ENCODE peak calls at places on chromosomes 12 and 14, in seven cellular contexts. One of them, this sample, is unnamed.

GRCh38 chr12:96237465-96238077 is 43.4 kb downstream of the ELK3 start:
- DNase-seq in activated CD4-positive, alpha-beta memory T cell treated with anti-CD3 and anti-CD28 coated beads, Interleukin-2, amount 10 ng/mL, durations not matched to agents 7 days and 5 days: peak
- DNase-seq in Daoy: peak
- DNase-seq in KG1: peak
- DNase-seq in left cardiac atrium: peak
- DNase-seq in HuH-7.5: no peak
- DNase-seq in T-helper 22 cell: peak
- DNase-seq in this sample: no peak

GRCh38 chr12:57864811-57865751 is 18.6 kb upstream of the CTDSP2 start:
- DNase-seq in activated CD4-positive, alpha-beta memory T cell treated with anti-CD3 and anti-CD28 coated beads, Interleukin-2, amount 10 ng/mL, durations not matched to agents 7 days and 5 days: peak
- DNase-seq in Daoy: peak
- DNase-seq in KG1: no peak
- DNase-seq in left cardiac atrium: peak
- DNase-seq in HuH-7.5: peak
- DNase-seq in T-helper 22 cell: peak
- DNase-seq in this sample: no peak

GRCh38 chr12:8709124-8709830 is 11.5 kb downstream of the RIMKLB start:
- DNase-seq in activated CD4-positive, alpha-beta memory T cell treated with anti-CD3 and anti-CD28 coated beads, Interleukin-2, amount 10 ng/mL, durations not matched to agents 7 days and 5 days: no peak
- DNase-seq in Daoy: peak
- DNase-seq in KG1: no peak
- DNase-seq in left cardiac atrium: no peak
- DNase-seq in HuH-7.5: no peak
- DNase-seq in T-helper 22 cell: no peak
- DNase-seq in this sample: no peak

GRCh38 chr14:96735509-96735908 is 61.7 kb upstream of the VRK1 start:
- DNase-seq in activated CD4-positive, alpha-beta memory T cell treated with anti-CD3 and anti-CD28 coated beads, Interleukin-2, amount 10 ng/mL, durations not matched to agents 7 days and 5 days: no peak
- DNase-seq in Daoy: peak
- DNase-seq in KG1: no peak
- DNase-seq in left cardiac atrium: no peak
- DNase-seq in HuH-7.5: no peak
- DNase-seq in T-helper 22 cell: no peak
- DNase-seq in this sample: peak

GRCh38 chr12:65881348-65881961 is 57.2 kb downstream of the HMGA2 start:
- DNase-seq in activated CD4-positive, alpha-beta memory T cell treated with anti-CD3 and anti-CD28 coated beads, Interleukin-2, amount 10 ng/mL, durations not matched to agents 7 days and 5 days: no peak
- DNase-seq in Daoy: no peak
- DNase-seq in KG1: no peak
- DNase-seq in left cardiac atrium: peak
- DNase-seq in HuH-7.5: no peak
- DNase-seq in T-helper 22 cell: no peak
- DNase-seq in this sample: no peak

GRCh38 chr12:11771356-11771755 is 121.9 kb downstream of the ETV6 start:
- DNase-seq in activated CD4-positive, alpha-beta memory T cell treated with anti-CD3 and anti-CD28 coated beads, Interleukin-2, amount 10 ng/mL, durations not matched to agents 7 days and 5 days: no peak
- DNase-seq in Daoy: no peak
- DNase-seq in KG1: no peak
- DNase-seq in left cardiac atrium: no peak
- DNase-seq in HuH-7.5: no peak
- DNase-seq in T-helper 22 cell: no peak
- DNase-seq in this sample: no peak

GRCh38 chr12:43551271-43551970 is 582 bp downstream of the ADAMTS20 start:
- DNase-seq in activated CD4-positive, alpha-beta memory T cell treated with anti-CD3 and anti-CD28 coated beads, Interleukin-2, amount 10 ng/mL, durations not matched to agents 7 days and 5 days: no peak
- DNase-seq in Daoy: no peak
- DNase-seq in KG1: no peak
- DNase-seq in left cardiac atrium: no peak
- DNase-seq in HuH-7.5: no peak
- DNase-seq in T-helper 22 cell: no peak
- DNase-seq in this sample: no peak

GRCh38 chr14:90409209-90409730 is 12.4 kb downstream of the CALM1 start:
- DNase-seq in activated CD4-positive, alpha-beta memory T cell treated with anti-CD3 and anti-CD28 coated beads, Interleukin-2, amount 10 ng/mL, durations not matched to agents 7 days and 5 days: no peak
- DNase-seq in Daoy: peak
- DNase-seq in KG1: no peak
- DNase-seq in left cardiac atrium: peak
- DNase-seq in HuH-7.5: no peak
- DNase-seq in T-helper 22 cell: no peak
- DNase-seq in this sample: no peak

GRCh38 chr14:89096946-89097345 is 272.5 kb downstream of the TTC8 start:
- DNase-seq in activated CD4-positive, alpha-beta memory T cell treated with anti-CD3 and anti-CD28 coated beads, Interleukin-2, amount 10 ng/mL, durations not matched to agents 7 days and 5 days: no peak
- DNase-seq in Daoy: no peak
- DNase-seq in KG1: no peak
- DNase-seq in left cardiac atrium: no peak
- DNase-seq in HuH-7.5: no peak
- DNase-seq in T-helper 22 cell: no peak
- DNase-seq in this sample: no peak

GRCh38 chr12:122031342-122032216 is 9.9 kb downstream of the BCL7A start:
- DNase-seq in activated CD4-positive, alpha-beta memory T cell treated with anti-CD3 and anti-CD28 coated beads, Interleukin-2, amount 10 ng/mL, durations not matched to agents 7 days and 5 days: peak
- DNase-seq in Daoy: peak
- DNase-seq in KG1: peak
- DNase-seq in left cardiac atrium: peak
- DNase-seq in HuH-7.5: peak
- DNase-seq in T-helper 22 cell: no peak
- DNase-seq in this sample: no peak

GRCh38 chr12:95195122-95195521 is 22.1 kb downstream of the FGD6 start:
- DNase-seq in activated CD4-positive, alpha-beta memory T cell treated with anti-CD3 and anti-CD28 coated beads, Interleukin-2, amount 10 ng/mL, durations not matched to agents 7 days and 5 days: no peak
- DNase-seq in Daoy: no peak
- DNase-seq in KG1: no peak
- DNase-seq in left cardiac atrium: no peak
- DNase-seq in HuH-7.5: no peak
- DNase-seq in T-helper 22 cell: no peak
- DNase-seq in this sample: peak

GRCh38 chr14:104596927-104597351 is 7.6 kb downstream of the TMEM179 start:
- DNase-seq in activated CD4-positive, alpha-beta memory T cell treated with anti-CD3 and anti-CD28 coated beads, Interleukin-2, amount 10 ng/mL, durations not matched to agents 7 days and 5 days: no peak
- DNase-seq in Daoy: no peak
- DNase-seq in KG1: no peak
- DNase-seq in left cardiac atrium: peak
- DNase-seq in HuH-7.5: no peak
- DNase-seq in T-helper 22 cell: no peak
- DNase-seq in this sample: no peak

GRCh38 chr14:37493606-37494005 is 101.4 kb downstream of the FOXA1 start:
- DNase-seq in activated CD4-positive, alpha-beta memory T cell treated with anti-CD3 and anti-CD28 coated beads, Interleukin-2, amount 10 ng/mL, durations not matched to agents 7 days and 5 days: no peak
- DNase-seq in Daoy: no peak
- DNase-seq in KG1: no peak
- DNase-seq in left cardiac atrium: no peak
- DNase-seq in HuH-7.5: no peak
- DNase-seq in T-helper 22 cell: no peak
- DNase-seq in this sample: no peak

GRCh38 chr14:22556021-22556989 is 32.7 kb downstream of the DAD1 start:
- DNase-seq in activated CD4-positive, alpha-beta memory T cell treated with anti-CD3 and anti-CD28 coated beads, Interleukin-2, amount 10 ng/mL, durations not matched to agents 7 days and 5 days: peak
- DNase-seq in Daoy: peak
- DNase-seq in KG1: peak
- DNase-seq in left cardiac atrium: peak
- DNase-seq in HuH-7.5: no peak
- DNase-seq in T-helper 22 cell: peak
- DNase-seq in this sample: no peak

GRCh38 chr14:23727566-23728335 is 91.6 kb downstream of the DHRS2 start:
- DNase-seq in activated CD4-positive, alpha-beta memory T cell treated with anti-CD3 and anti-CD28 coated beads, Interleukin-2, amount 10 ng/mL, durations not matched to agents 7 days and 5 days: no peak
- DNase-seq in Daoy: peak
- DNase-seq in KG1: peak
- DNase-seq in left cardiac atrium: no peak
- DNase-seq in HuH-7.5: peak
- DNase-seq in T-helper 22 cell: no peak
- DNase-seq in this sample: no peak

GRCh38 chr12:39145175-39145999 is 240.0 kb upstream of the CPNE8 start:
- DNase-seq in activated CD4-positive, alpha-beta memory T cell treated with anti-CD3 and anti-CD28 coated beads, Interleukin-2, amount 10 ng/mL, durations not matched to agents 7 days and 5 days: peak
- DNase-seq in Daoy: peak
- DNase-seq in KG1: no peak
- DNase-seq in left cardiac atrium: peak
- DNase-seq in HuH-7.5: no peak
- DNase-seq in T-helper 22 cell: no peak
- DNase-seq in this sample: no peak

GRCh38 chr14:68255697-68256178 is 436.2 kb downstream of the RAD51B start:
- DNase-seq in activated CD4-positive, alpha-beta memory T cell treated with anti-CD3 and anti-CD28 coated beads, Interleukin-2, amount 10 ng/mL, durations not matched to agents 7 days and 5 days: no peak
- DNase-seq in Daoy: peak
- DNase-seq in KG1: no peak
- DNase-seq in left cardiac atrium: no peak
- DNase-seq in HuH-7.5: no peak
- DNase-seq in T-helper 22 cell: no peak
- DNase-seq in this sample: no peak

GRCh38 chr14:23097786-23098185 is 2.5 kb downstream of the C14orf119 start:
- DNase-seq in activated CD4-positive, alpha-beta memory T cell treated with anti-CD3 and anti-CD28 coated beads, Interleukin-2, amount 10 ng/mL, durations not matched to agents 7 days and 5 days: no peak
- DNase-seq in Daoy: no peak
- DNase-seq in KG1: no peak
- DNase-seq in left cardiac atrium: no peak
- DNase-seq in HuH-7.5: no peak
- DNase-seq in T-helper 22 cell: no peak
- DNase-seq in this sample: no peak

GRCh38 chr14:51561141-51561540 is 90.6 kb upstream of the FRMD6 start:
- DNase-seq in activated CD4-positive, alpha-beta memory T cell treated with anti-CD3 and anti-CD28 coated beads, Interleukin-2, amount 10 ng/mL, durations not matched to agents 7 days and 5 days: no peak
- DNase-seq in Daoy: no peak
- DNase-seq in KG1: no peak
- DNase-seq in left cardiac atrium: no peak
- DNase-seq in HuH-7.5: no peak
- DNase-seq in T-helper 22 cell: no peak
- DNase-seq in this sample: no peak

GRCh38 chr12:124524231-124524925 is 43.0 kb downstream of the NCOR2 start:
- DNase-seq in activated CD4-positive, alpha-beta memory T cell treated with anti-CD3 and anti-CD28 coated beads, Interleukin-2, amount 10 ng/mL, durations not matched to agents 7 days and 5 days: no peak
- DNase-seq in Daoy: peak
- DNase-seq in KG1: no peak
- DNase-seq in left cardiac atrium: no peak
- DNase-seq in HuH-7.5: no peak
- DNase-seq in T-helper 22 cell: no peak
- DNase-seq in this sample: no peak

GRCh38 chr12:81992461-81992860 is 233.3 kb upstream of the PPFIA2 start:
- DNase-seq in activated CD4-positive, alpha-beta memory T cell treated with anti-CD3 and anti-CD28 coated beads, Interleukin-2, amount 10 ng/mL, durations not matched to agents 7 days and 5 days: peak
- DNase-seq in Daoy: no peak
- DNase-seq in KG1: no peak
- DNase-seq in left cardiac atrium: no peak
- DNase-seq in HuH-7.5: no peak
- DNase-seq in T-helper 22 cell: no peak
- DNase-seq in this sample: no peak

GRCh38 chr12:129558036-129558435 is 345.8 kb downstream of the TMEM132D start:
- DNase-seq in activated CD4-positive, alpha-beta memory T cell treated with anti-CD3 and anti-CD28 coated beads, Interleukin-2, amount 10 ng/mL, durations not matched to agents 7 days and 5 days: no peak
- DNase-seq in Daoy: peak
- DNase-seq in KG1: no peak
- DNase-seq in left cardiac atrium: no peak
- DNase-seq in HuH-7.5: no peak
- DNase-seq in T-helper 22 cell: no peak
- DNase-seq in this sample: no peak

GRCh38 chr12:131555197-131555820 is 155.6 kb upstream of the SFSWAP start:
- DNase-seq in activated CD4-positive, alpha-beta memory T cell treated with anti-CD3 and anti-CD28 coated beads, Interleukin-2, amount 10 ng/mL, durations not matched to agents 7 days and 5 days: no peak
- DNase-seq in Daoy: peak
- DNase-seq in KG1: no peak
- DNase-seq in left cardiac atrium: no peak
- DNase-seq in HuH-7.5: no peak
- DNase-seq in T-helper 22 cell: no peak
- DNase-seq in this sample: no peak

GRCh38 chr12:69036999-69037398 is 104.0 kb upstream of the CPM start:
- DNase-seq in activated CD4-positive, alpha-beta memory T cell treated with anti-CD3 and anti-CD28 coated beads, Interleukin-2, amount 10 ng/mL, durations not matched to agents 7 days and 5 days: no peak
- DNase-seq in Daoy: no peak
- DNase-seq in KG1: no peak
- DNase-seq in left cardiac atrium: no peak
- DNase-seq in HuH-7.5: no peak
- DNase-seq in T-helper 22 cell: no peak
- DNase-seq in this sample: no peak

GRCh38 chr12:27463826-27464554 is 17.5 kb downstream of the SMCO2 start:
- DNase-seq in activated CD4-positive, alpha-beta memory T cell treated with anti-CD3 and anti-CD28 coated beads, Interleukin-2, amount 10 ng/mL, durations not matched to agents 7 days and 5 days: no peak
- DNase-seq in Daoy: peak
- DNase-seq in KG1: no peak
- DNase-seq in left cardiac atrium: peak
- DNase-seq in HuH-7.5: no peak
- DNase-seq in T-helper 22 cell: no peak
- DNase-seq in this sample: no peak

GRCh38 chr14:30620178-30620577 is 1.9 kb upstream of the SCFD1 start:
- DNase-seq in activated CD4-positive, alpha-beta memory T cell treated with anti-CD3 and anti-CD28 coated beads, Interleukin-2, amount 10 ng/mL, durations not matched to agents 7 days and 5 days: no peak
- DNase-seq in Daoy: peak
- DNase-seq in KG1: no peak
- DNase-seq in left cardiac atrium: no peak
- DNase-seq in HuH-7.5: no peak
- DNase-seq in T-helper 22 cell: no peak
- DNase-seq in this sample: no peak

GRCh38 chr14:75132374-75133086 is 5.7 kb upstream of the NEK9 start:
- DNase-seq in activated CD4-positive, alpha-beta memory T cell treated with anti-CD3 and anti-CD28 coated beads, Interleukin-2, amount 10 ng/mL, durations not matched to agents 7 days and 5 days: peak
- DNase-seq in Daoy: peak
- DNase-seq in KG1: peak
- DNase-seq in left cardiac atrium: no peak
- DNase-seq in HuH-7.5: peak
- DNase-seq in T-helper 22 cell: no peak
- DNase-seq in this sample: peak

GRCh38 chr12:110742718-110743570 is at the start of gene PPP1CC:
- DNase-seq in activated CD4-positive, alpha-beta memory T cell treated with anti-CD3 and anti-CD28 coated beads, Interleukin-2, amount 10 ng/mL, durations not matched to agents 7 days and 5 days: peak
- DNase-seq in Daoy: peak
- DNase-seq in KG1: peak
- DNase-seq in left cardiac atrium: peak
- DNase-seq in HuH-7.5: peak
- DNase-seq in T-helper 22 cell: peak
- DNase-seq in this sample: peak

GRCh38 chr14:100532154-100532915 is 54.9 kb downstream of the BEGAIN start:
- DNase-seq in activated CD4-positive, alpha-beta memory T cell treated with anti-CD3 and anti-CD28 coated beads, Interleukin-2, amount 10 ng/mL, durations not matched to agents 7 days and 5 days: peak
- DNase-seq in Daoy: peak
- DNase-seq in KG1: no peak
- DNase-seq in left cardiac atrium: peak
- DNase-seq in HuH-7.5: no peak
- DNase-seq in T-helper 22 cell: no peak
- DNase-seq in this sample: no peak

GRCh38 chr14:61537567-61538463 is 157.5 kb upstream of the HIF1A start:
- DNase-seq in activated CD4-positive, alpha-beta memory T cell treated with anti-CD3 and anti-CD28 coated beads, Interleukin-2, amount 10 ng/mL, durations not matched to agents 7 days and 5 days: no peak
- DNase-seq in Daoy: peak
- DNase-seq in KG1: no peak
- DNase-seq in left cardiac atrium: no peak
- DNase-seq in HuH-7.5: peak
- DNase-seq in T-helper 22 cell: no peak
- DNase-seq in this sample: peak

GRCh38 chr14:102911991-102912761 is 10.3 kb upstream of the AMN start:
- DNase-seq in activated CD4-positive, alpha-beta memory T cell treated with anti-CD3 and anti-CD28 coated beads, Interleukin-2, amount 10 ng/mL, durations not matched to agents 7 days and 5 days: no peak
- DNase-seq in Daoy: no peak
- DNase-seq in KG1: no peak
- DNase-seq in left cardiac atrium: no peak
- DNase-seq in HuH-7.5: no peak
- DNase-seq in T-helper 22 cell: no peak
- DNase-seq in this sample: no peak

GRCh38 chr14:24194186-24194872 is 912 bp downstream of the TM9SF1 start:
- DNase-seq in activated CD4-positive, alpha-beta memory T cell treated with anti-CD3 and anti-CD28 coated beads, Interleukin-2, amount 10 ng/mL, durations not matched to agents 7 days and 5 days: no peak
- DNase-seq in Daoy: no peak
- DNase-seq in KG1: no peak
- DNase-seq in left cardiac atrium: no peak
- DNase-seq in HuH-7.5: no peak
- DNase-seq in T-helper 22 cell: no peak
- DNase-seq in this sample: no peak